ENCODE peak calls at places on chromosomes 7 and 10, in five cellular contexts. L is cardiac fibroblast, X is hepatocyte, S is A549, B is upper lobe of left lung. H is an unnamed sample.

GRCh38 chr10:96758423-96758822 is 38.1 kb upstream of the PIK3AP1 start:
- DNase-seq in L (no peak), X (no peak), S (no peak), B (no peak), H (no peak)

GRCh38 chr10:63753807-63754206 is 232.6 kb downstream of the REEP3 start:
- DNase-seq in L (no peak), X (no peak), S (no peak), B (no peak), H (no peak)

GRCh38 chr10:3095373-3096139 is 28.2 kb downstream of the PFKP start:
- DNase-seq in L (peak; percentile 100), X (peak; percentile 84), S (peak; percentile 98), B (no peak), H (no peak)

GRCh38 chr10:600876-601275 is 88.6 kb downstream of the DIP2C start:
- DNase-seq in L (no peak), X (no peak), S (no peak), B (no peak), H (no peak)

GRCh38 chr7:112449353-112449752 is 907 bp upstream of the IFRD1 start:
- DNase-seq in L (peak; percentile 57), X (peak; percentile 84), S (peak; percentile 24), B (no peak), H (no peak)

GRCh38 chr7:12690041-12690878 is 2.8 kb downstream of the ARL4A start:
- DNase-seq in L (no peak), X (no peak), S (no peak), B (no peak), H (no peak)

GRCh38 chr7:150385240-150385830 is 6.2 kb downstream of the ZNF775 start:
- DNase-seq in L (no peak), X (no peak), S (no peak), B (no peak), H (peak; percentile 46)

GRCh38 chr7:150586068-150586777 is 19.0 kb downstream of the GIMAP4 start:
- DNase-seq in L (no peak), X (no peak), S (no peak), B (no peak), H (no peak)

GRCh38 chr7:7913506-7913905 is 55.1 kb upstream of the GLCCI1 start:
- DNase-seq in L (no peak), X (no peak), S (no peak), B (no peak), H (no peak)

GRCh38 chr10:97400665-97401454 is at the start of gene RRP12:
- DNase-seq in L (peak; percentile 99), X (peak; percentile 96), S (peak; percentile 98), B (peak; percentile 92), H (peak; percentile 92)

GRCh38 chr7:100247152-100247757 is 27.5 kb downstream of the PVRIG start:
- DNase-seq in L (peak; percentile 53), X (peak; percentile 86), S (peak; percentile 97), B (no peak), H (peak; percentile 93)

GRCh38 chr7:124649397-124650029 is 116.1 kb downstream of the GPR37 start:
- DNase-seq in L (no peak), X (no peak), S (no peak), B (no peak), H (no peak)

GRCh38 chr7:124651136-124651535 is 114.5 kb downstream of the GPR37 start:
- DNase-seq in L (no peak), X (no peak), S (no peak), B (no peak), H (no peak)

GRCh38 chr7:124643196-124643850 is 122.3 kb downstream of the GPR37 start:
- DNase-seq in L (no peak), X (no peak), S (no peak), B (no peak), H (no peak)

DNA sequence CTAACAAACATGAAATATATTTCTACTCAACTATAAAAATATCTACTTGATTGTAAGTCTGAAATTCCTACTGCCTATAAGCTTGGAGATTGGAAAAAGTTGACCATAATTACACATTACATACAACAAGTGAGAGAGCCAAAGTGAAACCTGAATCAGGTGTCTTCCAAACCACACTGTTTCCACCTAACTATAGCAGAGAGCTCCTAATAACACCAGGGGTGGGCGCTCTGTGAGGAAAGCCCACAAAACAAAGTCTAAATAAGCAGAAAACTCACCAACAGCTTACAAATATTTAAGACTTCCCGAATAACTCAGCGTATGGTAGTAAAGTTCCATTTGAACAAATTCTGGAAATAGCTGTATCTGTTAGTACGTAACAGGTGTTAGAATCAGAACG is 119.9 kb downstream of the GPR37 start:
- DNase-seq in L (no peak), X (no peak), S (no peak), B (no peak), H (no peak)
- TF ChIP-seq CTCF in L (no peak), X (no peak), S (no peak), B (no peak), H (peak; percentile 31)

GRCh38 chr10:70879244-70879643 is 9.1 kb downstream of the PCBD1 start:
- DNase-seq in L (no peak), X (no peak), S (no peak), B (no peak), H (no peak)

GRCh38 chr10:70885485-70885884 is 2.9 kb downstream of the PCBD1 start:
- DNase-seq in L (no peak), X (no peak), S (no peak), B (no peak), H (no peak)

DNA sequence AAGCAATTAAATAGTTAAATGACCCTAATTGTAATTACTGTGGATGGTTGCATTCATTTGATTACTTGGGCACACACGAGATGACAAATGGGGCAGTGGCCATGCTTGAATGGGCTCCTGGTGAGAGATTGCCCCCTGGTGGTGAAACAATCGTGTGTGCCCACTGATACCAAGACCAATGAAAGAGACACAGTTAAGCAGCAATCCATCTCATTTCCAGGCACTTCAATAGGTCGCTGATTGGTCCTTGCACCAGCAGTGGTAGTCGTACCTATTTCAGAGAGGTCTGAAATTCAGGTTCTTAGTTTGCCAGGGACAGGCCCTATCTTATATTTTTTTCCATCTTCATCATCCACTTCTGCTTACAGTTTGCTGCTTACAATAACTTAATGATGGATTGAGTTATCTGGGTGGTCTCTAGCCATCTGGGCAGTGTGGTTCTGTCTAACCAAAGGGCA is 8.3 kb downstream of the PCBD1 start:
- DNase-seq in L (peak; percentile 88), X (peak; percentile 88), S (peak; percentile 80), B (no peak), H (peak; percentile 89)
- TF ChIP-seq CTCF in L (peak; percentile 89), X (peak; percentile 83), S (peak; percentile 92), B (peak; percentile 70), H (peak; percentile 95)

GRCh38 chr7:2148189-2148588 is 84.6 kb downstream of the MAD1L1 start:
- DNase-seq in L (no peak), X (no peak), S (no peak), B (peak; percentile 59), H (no peak)
- TF ChIP-seq CTCF in L (peak; percentile 7), X (no peak), S (no peak), B (no peak), H (peak; percentile 54)

GRCh38 chr10:43342279-43343125 is 28.9 kb upstream of the FXYD4 start:
- DNase-seq in L (no peak), X (no peak), S (no peak), B (peak; percentile 77), H (no peak)
- TF ChIP-seq CTCF in L (no peak), X (no peak), S (no peak), B (no peak), H (no peak)

DNA sequence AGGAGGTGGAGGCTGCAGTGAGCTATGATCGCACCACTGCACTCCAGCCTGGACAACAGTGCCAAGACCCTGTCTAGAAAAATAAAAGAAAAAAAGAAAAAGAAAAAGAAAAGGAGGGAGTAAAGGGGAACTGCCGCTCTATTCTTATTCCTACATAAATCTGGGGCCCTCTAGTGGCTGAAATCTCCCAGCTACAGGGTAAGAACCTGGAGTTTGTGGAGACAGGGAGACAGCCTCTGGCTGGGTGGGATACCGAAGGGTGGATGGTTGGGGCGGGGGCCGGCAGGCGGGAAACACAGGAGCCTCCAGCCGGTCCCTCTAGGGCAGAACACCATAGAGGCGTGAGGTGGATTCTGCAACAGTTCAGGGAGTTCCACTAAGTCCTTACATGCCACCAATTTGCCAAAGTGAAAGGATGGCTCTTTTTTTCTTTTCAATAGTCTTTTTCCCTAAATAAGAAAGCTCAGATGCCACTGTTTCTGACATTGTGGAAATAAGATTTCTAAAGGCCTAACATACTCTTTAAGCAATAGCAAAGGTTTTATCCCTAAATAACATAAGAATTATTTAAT is 117.3 kb downstream of the SVIL start:
- DNase-seq in L (peak; percentile 53), X (peak; percentile 52), S (peak; percentile 46), B (no peak), H (peak; percentile 93)
- TF ChIP-seq CTCF in L (peak; percentile 66), X (peak; percentile 49), S (peak; percentile 54), B (no peak), H (peak; percentile 85)

H was measured in endodermal cell.